ENCODE peak calls at places on chromosomes 13 and 19, in eight cellular contexts. One of them, this sample, is unnamed. For H3K4me1, the result is how much of the 10 kb centered on the place peaks cover.

GRCh38 chr19:43699506-43700367 is 16.1 kb upstream of the IRGC start:
- DNase-seq in lower lobe of right lung: peak
- DNase-seq in GM23338: peak
- DNase-seq in CD4-positive, CD25-positive, alpha-beta regulatory T cell: no peak
- DNase-seq in keratinocyte: no peak
- DNase-seq in heart right ventricle: peak
- DNase-seq in cardiac muscle cell: peak
- DNase-seq in right atrium auricular region: no peak
- DNase-seq in this sample: peak

GRCh38 chr19:18385675-18386542 is at the start of gene GDF15:
- DNase-seq in heart right ventricle: peak
- DNase-seq in keratinocyte: no peak
- DNase-seq in CD4-positive, CD25-positive, alpha-beta regulatory T cell: peak
- DNase-seq in cardiac muscle cell: peak
- DNase-seq in right atrium auricular region: no peak
- DNase-seq in GM23338: peak
- DNase-seq in lower lobe of right lung: peak
- DNase-seq in this sample: peak

GRCh38 chr13:30493670-30494381 is 28.1 kb upstream of the HMGB1 start:
- DNase-seq in cardiac muscle cell: no peak
- DNase-seq in heart right ventricle: no peak
- DNase-seq in GM23338: no peak
- DNase-seq in right atrium auricular region: no peak
- DNase-seq in keratinocyte: no peak
- DNase-seq in lower lobe of right lung: no peak
- DNase-seq in CD4-positive, CD25-positive, alpha-beta regulatory T cell: no peak
- DNase-seq in this sample: no peak

GRCh38 chr13:51235756-51236564 is 13.8 kb downstream of the FAM124A start:
- DNase-seq in GM23338: peak
- DNase-seq in heart right ventricle: no peak
- DNase-seq in right atrium auricular region: no peak
- DNase-seq in cardiac muscle cell: peak
- DNase-seq in CD4-positive, CD25-positive, alpha-beta regulatory T cell: no peak
- DNase-seq in keratinocyte: no peak
- DNase-seq in lower lobe of right lung: no peak
- DNase-seq in this sample: no peak

GRCh38 chr13:30880756-30881155 is 25.3 kb upstream of the MEDAG start:
- DNase-seq in lower lobe of right lung: no peak
- DNase-seq in cardiac muscle cell: peak
- DNase-seq in right atrium auricular region: no peak
- DNase-seq in CD4-positive, CD25-positive, alpha-beta regulatory T cell: no peak
- DNase-seq in heart right ventricle: no peak
- DNase-seq in GM23338: no peak
- DNase-seq in keratinocyte: no peak
- DNase-seq in this sample: no peak

GRCh38 chr19:10604460-10604980 is 17.4 kb upstream of the AP1M2 start:
- DNase-seq in keratinocyte: no peak
- DNase-seq in GM23338: no peak
- DNase-seq in heart right ventricle: peak
- DNase-seq in lower lobe of right lung: peak
- DNase-seq in cardiac muscle cell: no peak
- DNase-seq in CD4-positive, CD25-positive, alpha-beta regulatory T cell: peak
- DNase-seq in right atrium auricular region: no peak
- DNase-seq in this sample: peak

GRCh38 chr19:22620912-22621311 is 13.2 kb upstream of the ZNF492 start:
- DNase-seq in right atrium auricular region: no peak
- DNase-seq in heart right ventricle: no peak
- DNase-seq in lower lobe of right lung: no peak
- DNase-seq in keratinocyte: no peak
- DNase-seq in GM23338: no peak
- DNase-seq in cardiac muscle cell: no peak
- DNase-seq in CD4-positive, CD25-positive, alpha-beta regulatory T cell: no peak
- DNase-seq in this sample: no peak

GRCh38 chr13:74206061-74206561 is 71.9 kb upstream of the KLF12 start:
- DNase-seq in lower lobe of right lung: no peak
- DNase-seq in cardiac muscle cell: peak
- DNase-seq in keratinocyte: no peak
- DNase-seq in GM23338: peak
- DNase-seq in right atrium auricular region: no peak
- DNase-seq in heart right ventricle: no peak
- DNase-seq in CD4-positive, CD25-positive, alpha-beta regulatory T cell: no peak
- DNase-seq in this sample: no peak

GRCh38 chr19:7366701-7367420 is 18.1 kb downstream of the ARHGEF18 start:
- DNase-seq in heart right ventricle: no peak
- DNase-seq in lower lobe of right lung: no peak
- DNase-seq in cardiac muscle cell: peak
- DNase-seq in keratinocyte: no peak
- DNase-seq in CD4-positive, CD25-positive, alpha-beta regulatory T cell: peak
- DNase-seq in GM23338: peak
- DNase-seq in right atrium auricular region: no peak
- DNase-seq in this sample: no peak

GRCh38 chr13:45121421-45121820 is 1.1 kb downstream of the GTF2F2 start:
- DNase-seq in GM23338: peak
- DNase-seq in right atrium auricular region: no peak
- DNase-seq in heart right ventricle: no peak
- DNase-seq in CD4-positive, CD25-positive, alpha-beta regulatory T cell: peak
- DNase-seq in lower lobe of right lung: no peak
- DNase-seq in keratinocyte: no peak
- DNase-seq in cardiac muscle cell: peak
- DNase-seq in this sample: no peak

GRCh38 chr19:58514564-58515020 is 2.8 kb upstream of the SLC27A5 start:
- DNase-seq in cardiac muscle cell: no peak
- DNase-seq in CD4-positive, CD25-positive, alpha-beta regulatory T cell: no peak
- DNase-seq in keratinocyte: no peak
- DNase-seq in right atrium auricular region: no peak
- DNase-seq in lower lobe of right lung: no peak
- DNase-seq in GM23338: no peak
- DNase-seq in heart right ventricle: no peak
- DNase-seq in this sample: no peak

GRCh38 chr19:2038284-2039081 is 12.6 kb downstream of the MKNK2 start:
- DNase-seq in cardiac muscle cell: no peak
- DNase-seq in right atrium auricular region: no peak
- DNase-seq in keratinocyte: no peak
- DNase-seq in heart right ventricle: no peak
- DNase-seq in CD4-positive, CD25-positive, alpha-beta regulatory T cell: no peak
- DNase-seq in lower lobe of right lung: no peak
- DNase-seq in GM23338: no peak
- DNase-seq in this sample: no peak

GRCh38 chr13:111344471-111345191 is 24.2 kb downstream of the TEX29 start:
- DNase-seq in CD4-positive, CD25-positive, alpha-beta regulatory T cell: no peak
- DNase-seq in heart right ventricle: no peak
- DNase-seq in cardiac muscle cell: peak
- DNase-seq in right atrium auricular region: peak
- DNase-seq in keratinocyte: no peak
- DNase-seq in lower lobe of right lung: peak
- DNase-seq in GM23338: peak
- DNase-seq in this sample: no peak

GRCh38 chr13:75635621-75636338 is at the start of gene LMO7:
- DNase-seq in right atrium auricular region: no peak
- DNase-seq in keratinocyte: no peak
- DNase-seq in GM23338: peak
- DNase-seq in lower lobe of right lung: peak
- DNase-seq in heart right ventricle: peak
- DNase-seq in cardiac muscle cell: peak
- DNase-seq in CD4-positive, CD25-positive, alpha-beta regulatory T cell: no peak
- DNase-seq in this sample: peak

GRCh38 chr13:33933810-33934209 is 115.9 kb downstream of the RFC3 start:
- DNase-seq in heart right ventricle: no peak
- DNase-seq in CD4-positive, CD25-positive, alpha-beta regulatory T cell: no peak
- DNase-seq in GM23338: no peak
- DNase-seq in lower lobe of right lung: no peak
- DNase-seq in cardiac muscle cell: no peak
- DNase-seq in right atrium auricular region: no peak
- DNase-seq in keratinocyte: no peak
- DNase-seq in this sample: no peak

GRCh38 chr13:43835701-43836100 is 43.8 kb downstream of the CCDC122 start:
- DNase-seq in GM23338: no peak
- DNase-seq in cardiac muscle cell: peak
- DNase-seq in CD4-positive, CD25-positive, alpha-beta regulatory T cell: no peak
- DNase-seq in right atrium auricular region: no peak
- DNase-seq in lower lobe of right lung: no peak
- DNase-seq in heart right ventricle: no peak
- DNase-seq in keratinocyte: no peak
- DNase-seq in this sample: no peak

GRCh38 chr19:29487432-29487831 is 38.4 kb upstream of the VSTM2B start:
- DNase-seq in right atrium auricular region: peak
- DNase-seq in CD4-positive, CD25-positive, alpha-beta regulatory T cell: no peak
- DNase-seq in cardiac muscle cell: no peak
- DNase-seq in heart right ventricle: no peak
- DNase-seq in lower lobe of right lung: peak
- DNase-seq in keratinocyte: no peak
- DNase-seq in GM23338: no peak
- DNase-seq in this sample: no peak

GRCh38 chr13:50594276-50594970 is 249.1 kb downstream of the DLEU7 start:
- DNase-seq in heart right ventricle: no peak
- DNase-seq in right atrium auricular region: no peak
- DNase-seq in keratinocyte: no peak
- DNase-seq in cardiac muscle cell: no peak
- DNase-seq in lower lobe of right lung: no peak
- DNase-seq in GM23338: peak
- DNase-seq in CD4-positive, CD25-positive, alpha-beta regulatory T cell: peak
- DNase-seq in this sample: no peak

DNA sequence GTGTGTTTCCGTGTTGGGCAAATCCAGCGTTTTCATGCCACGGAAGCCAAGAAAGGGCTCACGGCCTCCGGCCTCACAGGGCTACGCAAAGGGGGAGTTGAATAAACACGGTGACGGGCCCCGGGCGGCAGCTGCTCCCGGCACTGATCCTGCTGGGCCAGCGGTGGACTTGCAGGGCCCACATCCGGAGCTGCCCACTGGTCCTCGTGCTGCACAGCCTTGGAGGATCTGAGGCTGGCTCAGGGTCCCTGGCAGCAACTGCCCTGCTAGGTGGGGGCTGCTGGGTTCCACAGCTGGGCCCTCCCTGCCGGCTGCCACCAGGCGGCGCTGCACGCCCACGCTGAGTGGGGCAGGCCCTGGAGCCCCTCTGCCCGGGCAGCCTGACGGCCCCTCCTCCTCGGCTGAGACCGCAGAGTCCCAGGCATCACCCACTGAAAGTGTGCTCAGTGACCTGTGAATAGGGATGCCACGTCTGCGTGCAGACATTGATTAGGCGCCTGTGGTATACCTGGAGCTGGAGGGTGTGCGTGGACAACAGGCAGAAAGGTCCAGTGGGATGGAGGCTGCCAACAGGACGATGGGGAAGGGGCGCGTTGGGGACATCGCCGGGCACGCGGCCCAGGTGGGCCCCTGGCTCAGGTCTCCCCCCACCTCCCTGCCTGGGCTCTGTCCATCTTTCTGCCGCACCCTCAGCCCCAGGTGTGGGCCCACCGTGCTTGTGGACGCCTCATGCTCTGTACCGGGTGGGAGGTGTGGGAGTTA is 5.3 kb upstream of the HCN2 start:
- DNase-seq in lower lobe of right lung: no peak
- DNase-seq in CD4-positive, CD25-positive, alpha-beta regulatory T cell: peak
- DNase-seq in right atrium auricular region: no peak
- DNase-seq in heart right ventricle: peak
- DNase-seq in GM23338: peak
- DNase-seq in cardiac muscle cell: peak
- DNase-seq in keratinocyte: no peak
- DNase-seq in this sample: no peak
- H3K27ac ChIP-seq in lower lobe of right lung: no peak
- H3K27ac ChIP-seq in CD4-positive, CD25-positive, alpha-beta regulatory T cell: no peak
- H3K27ac ChIP-seq in right atrium auricular region: no peak
- H3K27ac ChIP-seq in heart right ventricle: no peak
- H3K27ac ChIP-seq in GM23338: no peak
- H3K27ac ChIP-seq in cardiac muscle cell: no peak
- H3K27ac ChIP-seq in keratinocyte: no peak
- H3K27ac ChIP-seq in this sample: no peak

DNA sequence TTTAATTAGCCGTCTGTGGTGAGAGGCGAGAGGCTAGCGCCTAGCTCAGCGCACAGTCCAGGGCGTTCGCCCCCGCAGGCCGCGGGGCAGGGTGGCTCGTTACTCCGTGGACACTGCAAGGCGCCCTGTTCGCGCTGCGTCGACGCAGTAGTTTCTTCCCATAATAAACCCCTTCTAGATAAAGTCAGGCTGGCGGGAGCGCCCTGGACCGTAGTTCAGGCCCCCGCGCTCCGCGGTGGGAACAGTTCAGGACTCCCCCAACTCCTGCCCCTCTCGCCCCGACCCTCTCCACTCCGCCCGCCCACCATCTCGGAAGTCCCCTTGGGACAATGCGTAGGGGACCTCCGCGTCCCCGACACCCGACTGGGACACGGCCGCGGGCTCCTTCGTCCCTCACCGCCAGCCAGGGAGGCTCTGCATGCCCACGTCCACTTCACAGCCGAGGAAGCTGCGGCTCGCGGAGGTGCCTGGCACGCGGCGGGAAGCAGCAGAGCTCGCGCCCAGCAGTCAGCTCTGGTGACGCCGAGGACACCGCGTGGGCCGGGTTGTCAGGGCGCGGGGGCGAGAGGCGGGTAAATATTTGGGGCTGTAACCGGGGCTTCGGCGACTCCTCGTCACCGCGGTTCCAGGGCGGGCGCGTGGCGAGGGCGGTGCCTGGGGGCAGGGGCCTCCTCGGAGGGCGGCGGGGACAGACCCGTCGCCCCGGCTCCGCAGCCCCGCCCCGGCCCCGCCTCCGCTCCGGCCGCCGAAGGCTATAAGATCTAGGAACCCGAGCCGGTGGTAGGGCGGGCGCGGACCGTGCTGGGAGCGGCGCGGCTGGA is at the start of gene RGCC:
- DNase-seq in right atrium auricular region: peak
- DNase-seq in keratinocyte: no peak
- DNase-seq in heart right ventricle: peak
- DNase-seq in cardiac muscle cell: peak
- DNase-seq in CD4-positive, CD25-positive, alpha-beta regulatory T cell: peak
- DNase-seq in lower lobe of right lung: peak
- DNase-seq in GM23338: peak
- DNase-seq in this sample: peak
- H3K4me3 ChIP-seq in right atrium auricular region: peak
- H3K4me3 ChIP-seq in keratinocyte: peak
- H3K4me3 ChIP-seq in heart right ventricle: peak
- H3K4me3 ChIP-seq in cardiac muscle cell: peak
- H3K4me3 ChIP-seq in CD4-positive, CD25-positive, alpha-beta regulatory T cell: peak
- H3K4me3 ChIP-seq in lower lobe of right lung: peak
- H3K4me3 ChIP-seq in GM23338: peak
- H3K4me3 ChIP-seq in this sample: peak

DNA sequence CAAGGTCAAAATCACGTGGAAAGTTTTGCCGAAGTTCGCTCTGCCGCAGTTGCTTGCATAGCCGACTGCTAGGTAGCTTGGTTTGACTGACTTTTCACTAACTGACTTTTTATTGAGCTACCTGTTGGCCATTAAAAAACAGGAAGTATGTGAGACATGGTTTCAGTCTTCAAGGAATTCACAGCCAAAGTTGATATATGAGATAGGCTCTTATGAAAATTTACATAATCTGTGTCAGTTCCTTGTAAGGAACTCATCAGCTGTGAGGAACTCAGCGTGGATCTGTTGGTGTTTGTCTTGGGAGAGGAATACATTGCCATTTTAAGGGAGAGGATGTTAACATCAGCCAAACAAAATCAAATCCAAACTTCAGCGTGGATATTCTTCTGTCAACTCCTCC is 2.1 kb downstream of the RNF113B start:
- DNase-seq in GM23338: no peak
- DNase-seq in CD4-positive, CD25-positive, alpha-beta regulatory T cell: no peak
- DNase-seq in heart right ventricle: no peak
- DNase-seq in cardiac muscle cell: no peak
- DNase-seq in keratinocyte: no peak
- DNase-seq in lower lobe of right lung: no peak
- DNase-seq in right atrium auricular region: no peak
- DNase-seq in this sample: no peak
- H3K4me1 ChIP-seq in GM23338: half or more
- H3K4me1 ChIP-seq in CD4-positive, CD25-positive, alpha-beta regulatory T cell: under half
- H3K4me1 ChIP-seq in heart right ventricle: under half
- H3K4me1 ChIP-seq in cardiac muscle cell: under half
- H3K4me1 ChIP-seq in keratinocyte: under half
- H3K4me1 ChIP-seq in lower lobe of right lung: under half
- H3K4me1 ChIP-seq in right atrium auricular region: under half
- H3K4me1 ChIP-seq in this sample: under half

GRCh38 chr13:95783747-95784146 is 106.8 kb downstream of the DNAJC3 start:
- DNase-seq in keratinocyte: no peak
- DNase-seq in lower lobe of right lung: no peak
- DNase-seq in right atrium auricular region: no peak
- DNase-seq in GM23338: peak
- DNase-seq in heart right ventricle: no peak
- DNase-seq in cardiac muscle cell: no peak
- DNase-seq in CD4-positive, CD25-positive, alpha-beta regulatory T cell: no peak
- DNase-seq in this sample: no peak
- H3K27ac ChIP-seq in keratinocyte: no peak
- H3K27ac ChIP-seq in lower lobe of right lung: no peak
- H3K27ac ChIP-seq in right atrium auricular region: no peak
- H3K27ac ChIP-seq in GM23338: no peak
- H3K27ac ChIP-seq in heart right ventricle: no peak
- H3K27ac ChIP-seq in cardiac muscle cell: no peak
- H3K27ac ChIP-seq in CD4-positive, CD25-positive, alpha-beta regulatory T cell: no peak
- H3K27ac ChIP-seq in this sample: no peak

This sample was measured in right cardiac atrium.